ENCODE peak calls at places on chromosomes 6 and 20, in five cellular contexts. N is left ventricle myocardium inferior; T is CD8-positive, alpha-beta T cell; I is aorta; L is fibroblast of lung. W is an unnamed sample.

GRCh38 chr6:37516076-37516919 is 16.6 kb upstream of the CCDC167 start:
- DNase-seq in I (no peak), L (no peak), N (peak), T (peak), W (no peak)

GRCh38 chr6:134822920-134823430 is 126.9 kb downstream of the ALDH8A1 start:
- DNase-seq in N (peak), L (peak), I (no peak), T (peak), W (peak)

GRCh38 chr6:40359808-40360207 is 227.4 kb downstream of the LRFN2 start:
- DNase-seq in N (no peak), T (no peak), L (no peak), I (no peak), W (no peak)

GRCh38 chr20:33104336-33104735 is 24.9 kb downstream of the BPIFB4 start:
- DNase-seq in T (no peak), N (no peak), I (no peak), L (no peak), W (no peak)

GRCh38 chr20:54084727-54085368 is 14.5 kb upstream of the BCAS1 start:
- DNase-seq in L (no peak), N (no peak), I (no peak), T (no peak), W (no peak)

GRCh38 chr20:34415079-34415478 is 52.0 kb downstream of the ITCH start:
- DNase-seq in N (no peak), T (no peak), I (no peak), L (no peak), W (no peak)

GRCh38 chr20:51622004-51622874 is 79.7 kb upstream of the NFATC2 start:
- DNase-seq in I (no peak), N (no peak), T (no peak), L (no peak), W (peak)

GRCh38 chr20:44597516-44597915 is 15.1 kb downstream of the PKIG start:
- DNase-seq in L (no peak), T (no peak), I (no peak), N (no peak), W (no peak)

GRCh38 chr20:53283597-53283996 is 310.0 kb downstream of the ZNF217 start:
- DNase-seq in L (no peak), I (no peak), N (no peak), T (no peak), W (no peak)

GRCh38 chr20:39289316-39289715 is 327.2 kb downstream of the DHX35 start:
- DNase-seq in T (no peak), L (no peak), I (no peak), N (no peak), W (no peak)

GRCh38 chr20:23143986-23144695 is 58.0 kb upstream of the CD93 start:
- DNase-seq in L (no peak), N (no peak), T (no peak), I (no peak), W (no peak)

GRCh38 chr6:168417660-168418059 is 23.3 kb upstream of the SMOC2 start:
- DNase-seq in L (no peak), T (no peak), I (no peak), N (no peak), W (no peak)

GRCh38 chr6:128464790-128465189 is 55.6 kb downstream of the PTPRK start:
- DNase-seq in N (no peak), L (no peak), I (no peak), T (no peak), W (no peak)

GRCh38 chr20:19814241-19814640 is 56.2 kb downstream of the RIN2 start:
- DNase-seq in L (no peak), T (no peak), N (no peak), I (no peak), W (no peak)

GRCh38 chr20:19812056-19812455 is 54.0 kb downstream of the RIN2 start:
- DNase-seq in I (no peak), T (no peak), L (no peak), N (no peak), W (peak)

GRCh38 chr20:19815553-19815991 is 57.5 kb downstream of the RIN2 start:
- DNase-seq in I (no peak), T (no peak), N (no peak), L (peak), W (peak)

GRCh38 chr20:19812696-19813095 is 54.6 kb downstream of the RIN2 start:
- DNase-seq in T (no peak), N (no peak), L (no peak), I (no peak), W (no peak)

GRCh38 chr20:19813839-19814238 is 55.8 kb downstream of the RIN2 start:
- DNase-seq in L (peak), T (no peak), N (no peak), I (no peak), W (no peak)
- H3K27ac ChIP-seq in L (peak), T (no peak), N (peak), I (no peak), W (peak)

GRCh38 chr6:26054659-26054936 is 32.6 kb upstream of the HFE start:
- DNase-seq in I (no peak), N (no peak), L (no peak), T (no peak), W (no peak)
- H3K27ac ChIP-seq in I (peak), N (peak), L (peak), T (peak), W (peak)

DNA sequence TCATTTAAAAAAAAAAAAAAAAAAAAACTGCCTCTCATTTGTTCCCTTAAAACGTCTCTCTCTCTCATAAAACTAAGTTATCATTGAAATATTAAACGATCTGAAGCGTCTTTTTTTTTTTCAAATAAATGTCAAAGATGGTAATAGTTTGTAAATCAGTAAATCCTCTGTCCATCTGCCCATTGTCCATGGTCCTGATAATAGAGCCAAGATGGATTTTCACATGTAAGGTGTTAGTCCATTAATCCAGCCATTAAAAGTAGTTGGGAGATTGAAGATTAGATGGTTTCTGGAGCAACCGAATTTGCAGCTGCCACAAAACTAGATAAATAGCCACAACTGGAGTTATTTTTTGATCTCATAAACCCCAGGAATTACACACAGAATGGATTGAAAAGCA is 145.8 kb upstream of the SNX9 start:
- DNase-seq in L (no peak), N (no peak), T (no peak), I (no peak), W (no peak)
- H3K27ac ChIP-seq in L (no peak), N (no peak), T (no peak), I (no peak), W (no peak)

DNA sequence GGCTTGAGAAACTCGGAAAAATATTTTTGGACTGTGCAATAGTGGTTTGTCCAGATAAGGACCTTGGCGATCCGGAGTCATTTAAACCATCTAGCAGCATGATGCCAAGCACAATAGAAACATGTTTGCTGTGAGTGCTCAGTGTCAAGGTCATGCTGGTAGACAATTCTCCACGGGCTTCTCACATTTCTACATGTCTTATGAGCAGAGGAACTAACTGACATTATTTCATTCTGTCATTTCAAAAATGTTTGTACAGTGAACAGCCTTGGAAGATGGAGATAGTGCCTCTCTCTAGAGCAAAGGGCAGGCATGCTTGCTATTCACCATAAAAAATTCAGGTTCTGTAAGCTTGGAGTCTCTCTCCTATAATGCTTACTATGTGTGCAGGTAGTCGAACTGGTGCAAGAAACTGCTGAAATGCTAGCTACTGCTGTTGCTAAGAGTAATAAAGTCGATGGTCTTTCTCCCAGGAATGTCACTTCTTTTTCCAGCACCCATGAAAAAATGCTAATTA is 25.4 kb upstream of the CCN2 start:
- DNase-seq in I (no peak), T (no peak), N (no peak), L (peak), W (peak)
- H3K27ac ChIP-seq in I (no peak), T (no peak), N (no peak), L (no peak), W (no peak)

GRCh38 chr20:10501377-10501776 is 66.3 kb downstream of the SLX4IP start:
- DNase-seq in N (no peak), I (no peak), L (no peak), T (peak), W (peak)
- H3K27ac ChIP-seq in N (no peak), I (no peak), L (no peak), T (peak), W (no peak)

DNA sequence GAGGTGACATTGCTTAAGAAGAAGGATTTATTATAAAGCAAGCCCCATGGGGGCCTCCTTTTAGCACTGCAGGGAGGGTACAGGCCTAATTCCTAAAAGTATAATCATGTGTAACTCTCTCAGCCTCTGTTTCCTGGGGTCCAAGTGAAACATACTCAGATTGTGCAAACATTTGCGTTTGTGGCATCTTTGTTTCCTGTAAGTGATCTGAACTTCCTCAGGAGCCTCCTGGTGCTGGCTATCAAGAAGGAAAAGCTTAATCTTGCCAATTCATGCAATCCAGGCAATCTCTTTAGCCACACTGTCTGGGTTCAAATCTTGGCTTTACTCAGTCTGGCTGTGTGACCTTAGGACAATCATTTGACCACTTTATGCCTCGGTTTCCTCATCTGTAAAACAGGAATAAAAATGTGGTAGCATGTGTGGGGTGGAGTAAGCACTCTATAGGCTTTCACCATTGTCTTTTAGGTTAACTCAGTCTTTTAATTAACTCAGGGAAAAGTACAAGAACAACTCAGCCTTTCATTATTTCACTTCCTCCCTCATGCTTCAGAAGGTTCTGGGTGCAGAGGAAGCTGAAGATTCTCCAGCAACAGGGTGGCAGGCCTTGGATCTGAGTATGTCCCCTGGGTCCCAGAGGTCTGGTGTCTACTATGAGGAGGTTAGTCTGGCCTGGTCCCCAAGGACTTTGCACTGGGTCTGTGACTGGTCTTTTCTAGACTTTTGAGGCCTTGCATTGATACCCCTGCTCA is 847 bp upstream of the SIRPB2 start:
- DNase-seq in L (no peak), N (no peak), T (no peak), I (no peak), W (no peak)
- H3K27ac ChIP-seq in L (no peak), N (peak), T (no peak), I (no peak), W (no peak)

DNA sequence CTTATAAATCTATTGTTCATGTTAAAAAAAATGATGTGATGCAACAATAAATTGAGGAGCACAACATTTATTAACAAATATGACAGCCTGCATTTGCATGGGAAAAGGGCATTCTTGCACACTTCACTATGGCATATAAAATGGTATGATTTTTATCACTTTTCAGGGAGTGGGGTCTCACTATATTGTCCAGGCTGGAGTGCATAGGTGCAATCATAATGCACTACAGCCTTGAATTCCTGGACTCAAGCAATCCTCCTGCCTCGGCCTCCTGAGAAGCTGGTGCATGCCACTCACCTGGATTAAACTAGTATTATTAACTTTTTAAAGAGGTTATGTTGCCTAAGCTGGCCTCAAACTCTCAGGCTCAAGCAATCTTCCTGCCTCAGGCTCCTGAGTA is 11.4 kb downstream of the NUP43 start:
- DNase-seq in T (no peak), L (no peak), I (no peak), N (no peak), W (no peak)
- H3K27ac ChIP-seq in T (no peak), L (no peak), I (no peak), N (no peak), W (no peak)